ENCODE peak calls at places on chromosomes 7 and 10, in seven cellular contexts. R is mesendoderm, N is H1, L is IMR-90, E is neuronal stem cell, X is trophoblast cell, I is mesenchymal stem cell. F is an unnamed sample.

GRCh38 chr10:7438196-7438986 is 27.6 kb upstream of the SFMBT2 start:
- DNase-seq in R (no peak), E (no peak), X (no peak), N (no peak), L (no peak), I (no peak), F (no peak)

GRCh38 chr10:26556756-26557640 is 118.9 kb downstream of the APBB1IP start:
- DNase-seq in X (peak; percentile 82), N (no peak), E (peak; percentile 47), I (peak; percentile 27), R (peak; percentile 67), L (peak; percentile 11), F (peak; percentile 49)

GRCh38 chr7:134589491-134589941 is 40.6 kb downstream of the AKR1B15 start:
- DNase-seq in X (peak; percentile 93), E (no peak), I (peak; percentile 22), L (peak; percentile 17), R (no peak), N (no peak), F (no peak)

GRCh38 chr7:16923019-16923418 is 41.2 kb upstream of the AGR3 start:
- DNase-seq in N (no peak), X (no peak), L (no peak), R (no peak), E (no peak), I (no peak), F (no peak)

GRCh38 chr10:30190831-30191552 is 131.6 kb upstream of the JCAD start:
- DNase-seq in E (no peak), N (no peak), X (no peak), I (peak; percentile 31), R (no peak), L (no peak), F (no peak)

GRCh38 chr10:95628786-95629185 is 27.7 kb downstream of the ALDH18A1 start:
- DNase-seq in N (no peak), E (no peak), I (no peak), X (no peak), R (no peak), L (no peak), F (no peak)

GRCh38 chr10:110426294-110427153 is 71.2 kb upstream of the DUSP5 start:
- DNase-seq in E (no peak), R (peak; percentile 63), N (no peak), X (peak; percentile 73), L (peak; percentile 91), I (no peak), F (no peak)

GRCh38 chr7:81110673-81111072 is 191.8 kb upstream of the SEMA3C start:
- DNase-seq in R (no peak), E (no peak), I (no peak), N (no peak), L (no peak), X (no peak), F (no peak)

GRCh38 chr7:44985033-44985695 is 6.3 kb upstream of the MYO1G start:
- DNase-seq in X (no peak), R (no peak), E (no peak), L (no peak), I (no peak), N (no peak), F (no peak)

GRCh38 chr10:96463562-96463961 is 50.2 kb downstream of the TLL2 start:
- DNase-seq in E (no peak), R (no peak), N (no peak), I (no peak), L (no peak), X (no peak), F (no peak)

GRCh38 chr10:80202934-80203834 is 2.2 kb downstream of the ANXA11 start:
- DNase-seq in L (peak; percentile 85), E (no peak), N (no peak), I (peak; percentile 90), X (peak; percentile 94), R (peak; percentile 97), F (peak; percentile 70)

GRCh38 chr7:80942261-80943041 is 23.6 kb upstream of the SEMA3C start:
- DNase-seq in E (no peak), N (no peak), R (peak; percentile 89), X (peak; percentile 94), L (peak; percentile 96), I (peak; percentile 96), F (no peak)

GRCh38 chr10:44801383-44802327 is 109.5 kb upstream of the TMEM72 start:
- DNase-seq in E (no peak), X (peak; percentile 6), N (no peak), R (no peak), L (peak; percentile 97), I (peak; percentile 88), F (no peak)

GRCh38 chr10:112402917-112403316 is 29.0 kb downstream of the ACSL5 start:
- DNase-seq in R (no peak), X (no peak), L (no peak), I (no peak), N (no peak), E (no peak), F (no peak)

GRCh38 chr7:55514546-55515265 is 57.6 kb downstream of the VOPP1 start:
- DNase-seq in X (no peak), E (no peak), N (no peak), R (no peak), I (no peak), L (no peak), F (no peak)

GRCh38 chr10:70982443-70982842 is 94.1 kb upstream of the PCBD1 start:
- DNase-seq in L (no peak), X (peak; percentile 50), E (no peak), R (no peak), I (peak; percentile 8), N (no peak), F (no peak)

GRCh38 chr7:29243777-29244655 is 49.4 kb downstream of the CHN2 start:
- DNase-seq in E (no peak), X (peak; percentile 93), I (no peak), L (no peak), R (peak; percentile 66), N (peak; percentile 66), F (peak; percentile 82)

GRCh38 chr7:133064082-133064825 is 17.6 kb downstream of the CHCHD3 start:
- DNase-seq in I (no peak), X (no peak), E (no peak), R (no peak), L (no peak), N (no peak), F (no peak)

GRCh38 chr10:89086801-89087513 is 96.4 kb downstream of the FAS start:
- DNase-seq in E (no peak), I (peak; percentile 70), X (peak; percentile 51), R (peak; percentile 44), N (no peak), L (peak; percentile 82), F (peak; percentile 72)

GRCh38 chr7:107167483-107168232 is 1.1 kb upstream of the HBP1 start:
- DNase-seq in R (peak; percentile 88), I (peak; percentile 94), L (peak; percentile 90), N (no peak), E (peak; percentile 63), X (peak; percentile 83), F (no peak)

GRCh38 chr7:21642422-21642821 is 99.6 kb downstream of the DNAH11 start:
- DNase-seq in E (peak; percentile 15), R (peak; percentile 98), I (peak; percentile 2), N (no peak), L (no peak), X (peak; percentile 88), F (no peak)

GRCh38 chr10:42983595-42983990 is 93.3 kb upstream of the RET start:
- DNase-seq in N (no peak), E (no peak), I (no peak), R (no peak), X (no peak), L (no peak), F (no peak)

GRCh38 chr7:108335264-108335918 is 120.8 kb downstream of the NRCAM start:
- DNase-seq in R (no peak), E (no peak), I (peak; percentile 4), X (peak; percentile 24), N (no peak), L (no peak), F (no peak)

GRCh38 chr10:29994833-29995232 is 64.6 kb downstream of the JCAD start:
- DNase-seq in E (no peak), I (no peak), R (no peak), X (no peak), L (no peak), N (no peak), F (no peak)

GRCh38 chr10:91610444-91610843 is 22.4 kb downstream of the PPP1R3C start:
- DNase-seq in I (no peak), E (no peak), X (peak; percentile 54), N (peak; percentile 6), L (peak; percentile 47), R (no peak), F (no peak)

GRCh38 chr7:122430710-122431109 is 126.2 kb upstream of the FEZF1 start:
- DNase-seq in E (no peak), X (no peak), N (no peak), I (no peak), L (no peak), R (no peak), F (no peak)

GRCh38 chr7:1100386-1100785 is 12.5 kb downstream of the GPER1 start:
- DNase-seq in X (no peak), E (no peak), I (no peak), N (no peak), L (no peak), R (no peak), F (no peak)

GRCh38 chr10:124591123-124591495 is 129.5 kb downstream of the LHPP start:
- DNase-seq in N (no peak), X (no peak), L (no peak), R (no peak), I (no peak), E (no peak), F (no peak)
- H2AK5ac ChIP-seq in N (no peak overlapping the region), X (no peak overlapping the region), L (no peak overlapping the region), R (no peak overlapping the region), I (no peak overlapping the region), E (peak overlapping the region; percentile 60), F (no peak overlapping the region)

DNA sequence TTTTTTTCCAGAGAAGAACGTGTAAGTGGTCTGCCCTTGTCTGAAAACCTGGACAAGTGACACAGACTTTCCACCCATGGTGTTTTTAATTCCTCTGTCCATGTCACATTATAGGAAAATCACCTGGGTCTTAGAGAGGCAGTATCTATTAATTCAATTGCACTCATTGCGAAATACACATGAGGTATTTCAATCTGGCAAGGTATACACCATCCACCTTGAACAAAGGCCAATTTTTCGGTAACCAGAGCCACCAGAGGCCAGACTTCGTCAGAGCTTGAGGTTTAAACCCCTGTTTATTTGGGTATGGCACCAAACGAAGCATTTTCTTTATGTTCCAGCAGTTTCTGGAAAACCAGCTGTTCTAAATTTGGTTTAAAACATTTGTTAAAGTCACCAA is 539.7 kb upstream of the MGMT start:
- DNase-seq in N (no peak), E (no peak), R (no peak), X (no peak), L (no peak), I (no peak), F (no peak)
- H3K79me1 ChIP-seq in N (no peaks in the 10 kb centered on the region), E (no peaks in the 10 kb centered on the region), R (no peaks in the 10 kb centered on the region), X (no peaks in the 10 kb centered on the region), L (no peaks in the 10 kb centered on the region), I (no peaks in the 10 kb centered on the region), F (no peaks in the 10 kb centered on the region)

DNA sequence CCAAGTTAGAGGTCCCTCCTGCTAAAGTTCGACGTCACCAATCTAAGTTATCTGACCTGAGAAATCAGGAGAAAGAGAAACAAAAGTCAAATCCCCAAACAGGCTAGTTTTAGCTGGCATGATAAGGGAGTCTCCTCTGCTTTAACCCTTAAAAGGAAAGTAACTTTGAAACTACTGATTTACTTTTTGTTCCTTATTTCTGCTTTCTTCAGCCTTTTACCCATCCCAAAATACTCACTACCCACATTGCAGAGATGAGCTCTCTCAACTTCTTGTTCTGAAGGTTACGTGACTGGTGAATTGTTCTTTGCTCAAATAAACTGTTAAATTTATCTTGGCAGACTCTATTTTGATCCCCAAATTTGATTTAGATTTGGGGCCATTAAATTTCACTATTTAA is 40.0 kb downstream of the AVL9 start:
- DNase-seq in L (no peak), I (no peak), X (no peak), N (no peak), R (no peak), E (no peak), F (no peak)
- H2AK5ac ChIP-seq in L (no peak overlapping the region), I (no peak overlapping the region), X (no peak overlapping the region), N (no peak overlapping the region), R (no peak overlapping the region), E (no peak overlapping the region), F (no peak overlapping the region)

GRCh38 chr7:127208351-127208750 is 44.4 kb downstream of the GRM8 start:
- DNase-seq in L (no peak), I (no peak), E (no peak), R (no peak), X (peak; percentile 54), N (no peak), F (no peak)
- H3K79me1 ChIP-seq in L (no peaks in the 10 kb centered on the region), I (no peaks in the 10 kb centered on the region), E (no peaks in the 10 kb centered on the region), R (no peaks in the 10 kb centered on the region), X (no peaks in the 10 kb centered on the region), N (no peaks in the 10 kb centered on the region), F (no peaks in the 10 kb centered on the region)